ENCODE peak calls at places on chromosome 21, in ten cellular contexts. C is stimulated activated CD8-positive, alpha-beta memory T cell treated with anti-CD3 and anti-CD28 coated beads, Interleukin-12 subunit alpha, Interleukin-12 subunit beta, amount 100 ng/mL, for 1 hour; J is iris pigment epithelial cell; D is amygdala; P is NCI-H1105 treated with DMSO at 0.1 percent for 48 hours; R is GM10248; W is CD8-positive, alpha-beta memory T cell; V is NCI-H146; G is gastrocnemius medialis; N is CD8-positive, alpha-beta T cell. O is an unnamed sample.

GRCh38 chr21:28485301-28486022 is 507.2 kb downstream of the LTN1 start:
- DNase-seq in N (no peak), P (no peak), C (no peak), R (no peak), G (no peak), J (peak), W (no peak), V (no peak), D (no peak), O (no peak)

GRCh38 chr21:42423197-42423675 is 19.5 kb downstream of the UBASH3A start:
- DNase-seq in N (peak), J (no peak), C (no peak), P (no peak), D (no peak), R (peak), W (peak), V (no peak), G (no peak), O (no peak)

GRCh38 chr21:16323586-16323985 is 593.8 kb downstream of the USP25 start:
- DNase-seq in R (no peak), V (no peak), P (no peak), G (no peak), J (peak), C (no peak), N (no peak), D (no peak), W (no peak), O (no peak)

GRCh38 chr21:44920694-44921604 is at the start of gene ITGB2:
- DNase-seq in C (no peak), P (no peak), G (no peak), D (no peak), R (peak), W (peak), N (peak), V (no peak), J (no peak), O (peak)

GRCh38 chr21:34935868-34936267 is 113.2 kb downstream of the RUNX1 start:
- DNase-seq in R (no peak), N (no peak), G (no peak), W (no peak), V (no peak), J (peak), D (no peak), P (no peak), C (no peak), O (no peak)

GRCh38 chr21:21715286-21715969 is 717.2 kb downstream of the NCAM2 start:
- DNase-seq in P (no peak), J (peak), W (no peak), N (no peak), R (no peak), D (no peak), G (no peak), V (no peak), C (no peak), O (no peak)

GRCh38 chr21:45386728-45387371 is 18.1 kb upstream of the COL18A1 start:
- DNase-seq in G (peak), W (no peak), N (no peak), J (peak), R (no peak), D (no peak), P (no peak), V (no peak), C (no peak), O (no peak)

GRCh38 chr21:42580076-42580792 is 66.6 kb downstream of the SLC37A1 start:
- DNase-seq in N (no peak), R (no peak), G (no peak), J (no peak), V (no peak), D (no peak), C (no peak), W (no peak), P (no peak), O (no peak)

GRCh38 chr21:29178936-29179335 is 48.5 kb downstream of the MAP3K7CL start:
- DNase-seq in W (no peak), D (no peak), N (no peak), C (no peak), V (no peak), J (no peak), P (no peak), G (no peak), R (no peak), O (no peak)

GRCh38 chr21:45098867-45099266 is 24.5 kb downstream of the ADARB1 start:
- DNase-seq in P (no peak), G (no peak), D (no peak), R (peak), W (no peak), N (no peak), J (no peak), C (no peak), V (no peak), O (no peak)

GRCh38 chr21:33174756-33175155 is 55.0 kb upstream of the IFNAR2 start:
- DNase-seq in W (no peak), R (no peak), N (no peak), C (no peak), P (no peak), G (no peak), J (no peak), V (no peak), D (no peak), O (no peak)

GRCh38 chr21:33026878-33027400 is 1.2 kb downstream of the OLIG2 start:
- DNase-seq in R (no peak), J (peak), N (no peak), P (no peak), V (no peak), C (no peak), D (no peak), G (no peak), W (no peak), O (no peak)

GRCh38 chr21:45830720-45831366 is 150.7 kb upstream of the COL6A1 start:
- DNase-seq in G (no peak), D (no peak), P (no peak), N (no peak), C (no peak), J (no peak), W (no peak), V (no peak), R (no peak), O (no peak)

GRCh38 chr21:15063081-15063820 is 1.5 kb downstream of the NRIP1 start:
- DNase-seq in G (no peak), N (no peak), W (peak), J (peak), P (peak), V (no peak), R (no peak), C (no peak), D (no peak), O (no peak)

GRCh38 chr21:45457161-45457831 is 52.3 kb downstream of the COL18A1 start:
- DNase-seq in P (no peak), W (no peak), J (no peak), D (no peak), N (no peak), C (no peak), V (no peak), R (no peak), G (no peak), O (no peak)

GRCh38 chr21:16047857-16048256 is 318.1 kb downstream of the USP25 start:
- DNase-seq in P (no peak), N (no peak), C (no peak), J (peak), R (no peak), G (no peak), W (no peak), D (no peak), V (no peak), O (no peak)

GRCh38 chr21:36820176-36821031 is 121.5 kb downstream of the SIM2 start:
- DNase-seq in C (no peak), D (no peak), J (no peak), G (no peak), P (peak), R (no peak), W (no peak), V (no peak), N (no peak), O (no peak)

GRCh38 chr21:43938751-43939442 is 73.2 kb upstream of the TRAPPC10 start:
- DNase-seq in N (peak), G (peak), R (peak), J (peak), P (no peak), D (peak), C (peak), W (peak), V (no peak), O (peak)

GRCh38 chr21:20789696-20790095 is 208.5 kb upstream of the NCAM2 start:
- DNase-seq in C (no peak), W (no peak), G (no peak), N (no peak), V (no peak), P (no peak), J (peak), R (no peak), D (no peak), O (no peak)

O was measured in GDM1.